ENCODE peak calls at places on chromosomes 3 and 15, in five cellular contexts. R is tibial nerve, W is kidney, I is HCT116, X is uterus. M is an unnamed sample. For H3K9me3 and H3K4me1, the result is how much of the 10 kb centered on the place peaks cover.

GRCh38 chr3:187098925-187099512 is 40.3 kb downstream of the RPL39L start:
- DNase-seq in R (no peak), W (no peak), I (no peak), X (no peak), M (no peak)

GRCh38 chr3:11238880-11239279 is 33.3 kb upstream of the ATG7 start:
- DNase-seq in R (no peak), W (no peak), I (peak), X (no peak), M (no peak)

GRCh38 chr3:95460274-95460673 is 1354.1 kb upstream of the EPHA6 start:
- DNase-seq in R (no peak), W (no peak), I (no peak), X (peak), M (peak)

GRCh38 chr3:194369522-194370279 is at the start of gene LRRC15:
- DNase-seq in R (no peak), W (peak), I (no peak), X (no peak), M (peak)

GRCh38 chr15:73295630-73296286 is 73.0 kb downstream of the HCN4 start:
- DNase-seq in R (no peak), W (no peak), I (no peak), X (no peak), M (no peak)

GRCh38 chr15:77634266-77634962 is 1.7 kb upstream of the LINGO1 start:
- DNase-seq in R (peak), W (peak), I (peak), X (peak), M (peak)

GRCh38 chr3:128551872-128552271 is 58.9 kb upstream of the GATA2 start:
- DNase-seq in R (no peak), W (no peak), I (no peak), X (no peak), M (no peak)

GRCh38 chr15:99998661-99999101 is 265.4 kb upstream of the LYSMD4 start:
- DNase-seq in R (no peak), W (peak), I (no peak), X (no peak), M (no peak)

GRCh38 chr3:127264292-127264691 is 23.6 kb downstream of the PRR20G start:
- DNase-seq in R (no peak), W (no peak), I (no peak), X (no peak), M (no peak)

GRCh38 chr15:78715439-78715838 is 74.4 kb upstream of the CHRNB4 start:
- DNase-seq in R (no peak), W (no peak), I (peak), X (no peak), M (no peak)

GRCh38 chr15:24764375-24765171 is 89.0 kb downstream of the NPAP1 start:
- DNase-seq in R (no peak), W (no peak), I (no peak), X (no peak), M (no peak)

GRCh38 chr3:128482857-128483656 is 9.9 kb downstream of the GATA2 start:
- DNase-seq in R (no peak), W (peak), I (no peak), X (peak), M (no peak)

GRCh38 chr3:195807681-195808121 is 4.0 kb downstream of the MUC4 start:
- DNase-seq in R (no peak), W (peak), I (no peak), X (no peak), M (peak)

GRCh38 chr3:124315215-124316033 is 323.5 kb upstream of the ROPN1 start:
- DNase-seq in R (no peak), W (no peak), I (peak), X (no peak), M (no peak)

GRCh38 chr3:194976049-194976451 is 290.4 kb downstream of the FAM43A start:
- DNase-seq in R (no peak), W (no peak), I (no peak), X (no peak), M (no peak)

GRCh38 chr3:9902372-9903237 is at the start of gene IL17RE:
- DNase-seq in R (no peak), W (peak), I (no peak), X (no peak), M (no peak)

GRCh38 chr3:125057186-125057850 is 1.5 kb upstream of the HEG1 start:
- DNase-seq in R (no peak), W (no peak), I (no peak), X (peak), M (no peak)

GRCh38 chr3:60080648-60081047 is 1030.8 kb upstream of the CFAP20DC start:
- DNase-seq in R (no peak), W (no peak), I (no peak), X (no peak), M (no peak)

GRCh38 chr3:110016235-110016634 is 678.9 kb upstream of the DPPA4 start:
- DNase-seq in R (no peak), W (no peak), I (no peak), X (no peak), M (no peak)

GRCh38 chr3:128337305-128337704 is 129.4 kb downstream of the DNAJB8 start:
- DNase-seq in R (no peak), W (no peak), I (no peak), X (no peak), M (no peak)

GRCh38 chr15:46853600-46853999 is 863.7 kb upstream of the SEMA6D start:
- DNase-seq in R (no peak), W (no peak), I (no peak), X (no peak), M (no peak)
- H3K9me3 ChIP-seq in R (under half), W (under half), I (half or more), X (under half), M (under half)

GRCh38 chr3:158935846-158936245 is 134.0 kb downstream of the MFSD1 start:
- DNase-seq in R (no peak), W (no peak), I (no peak), X (no peak), M (no peak)
- TF ChIP-seq CTCF in R (no peak), W (no peak), I (no peak), X (no peak), M (no peak)

GRCh38 chr3:147385059-147386012 is 21.0 kb downstream of the ZIC4 start:
- DNase-seq in R (no peak), W (no peak), I (no peak), X (no peak), M (no peak)

GRCh38 chr3:147381610-147382009 is 24.7 kb downstream of the ZIC4 start:
- DNase-seq in R (no peak), W (no peak), I (no peak), X (no peak), M (no peak)

GRCh38 chr3:147384210-147385058 is 21.9 kb downstream of the ZIC4 start:
- DNase-seq in R (no peak), W (no peak), I (no peak), X (no peak), M (peak)

GRCh38 chr3:147380996-147381376 is 25.4 kb downstream of the ZIC4 start:
- DNase-seq in R (no peak), W (no peak), I (no peak), X (no peak), M (no peak)

GRCh38 chr3:147383617-147384016 is 22.7 kb downstream of the ZIC4 start:
- DNase-seq in R (no peak), W (no peak), I (peak), X (no peak), M (no peak)
- H3K4me1 ChIP-seq in R (under half), W (under half), I (under half), X (under half), M (under half)

GRCh38 chr15:22224241-22224671 is 143.9 kb downstream of the OR4M2 start:
- DNase-seq in R (no peak), W (peak), I (no peak), X (no peak), M (no peak)

GRCh38 chr15:22227961-22228762 is 147.8 kb downstream of the OR4M2 start:
- DNase-seq in R (no peak), W (peak), I (no peak), X (no peak), M (no peak)

GRCh38 chr15:22226034-22226790 is 145.9 kb downstream of the OR4M2 start:
- DNase-seq in R (no peak), W (peak), I (no peak), X (no peak), M (no peak)

GRCh38 chr15:22229971-22230815 is 149.9 kb downstream of the OR4M2 start:
- DNase-seq in R (no peak), W (peak), I (no peak), X (no peak), M (no peak)

GRCh38 chr15:22227411-22227810 is 147.1 kb downstream of the OR4M2 start:
- DNase-seq in R (no peak), W (peak), I (no peak), X (no peak), M (no peak)
- H3K9me3 ChIP-seq in R (under half), W (under half), I (half or more), X (under half), M (under half)

DNA sequence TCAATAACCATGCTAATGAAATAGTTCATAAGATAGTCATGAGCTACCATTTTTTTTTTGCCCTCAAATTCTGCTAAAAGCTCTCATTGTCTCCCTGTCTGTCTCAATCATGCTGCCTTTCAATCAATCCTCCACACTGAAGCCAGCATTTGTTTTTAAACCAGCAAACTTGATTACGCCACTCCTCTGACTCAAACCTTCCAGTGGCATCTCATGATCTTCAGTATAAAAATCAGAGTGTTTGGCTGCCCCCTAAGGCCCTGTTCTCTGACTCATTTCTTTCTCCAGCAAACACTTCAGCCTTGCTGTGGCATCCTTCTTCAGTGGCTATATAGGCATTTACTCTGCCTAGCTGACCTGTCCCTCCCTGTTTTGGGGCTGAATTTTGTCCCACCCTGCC is 36.0 kb upstream of the EOMES start:
- DNase-seq in R (peak), W (no peak), I (peak), X (no peak), M (no peak)
- TF ChIP-seq CTCF in R (no peak), W (no peak), I (no peak), X (no peak), M (no peak)

GRCh38 chr15:89098281-89098680 is 10.0 kb downstream of the ABHD2 start:
- DNase-seq in R (no peak), W (no peak), I (no peak), X (no peak), M (peak)
- H3K4me1 ChIP-seq in R (under half), W (under half), I (under half), X (under half), M (under half)

M was measured in testis.